ENCODE peak calls at places on chromosomes 5 and 9, in four cellular contexts. M is fibroblast of lung, K is suprapubic skin, U is tibial artery. J is an unnamed sample.

GRCh38 chr9:134378901-134379338 is 52.7 kb downstream of the RXRA start:
- DNase-seq in K (no peak), M (peak; percentile 61), U (no peak), J (no peak)

GRCh38 chr5:128644863-128645262 is 106.8 kb upstream of the FBN2 start:
- DNase-seq in K (no peak), M (peak; percentile 76), U (no peak), J (no peak)

GRCh38 chr9:129875687-129876395 is 40.6 kb downstream of the USP20 start:
- DNase-seq in K (no peak), U (no peak), M (no peak), J (no peak)

GRCh38 chr9:93649610-93650261 is 73.4 kb downstream of the PHF2 start:
- DNase-seq in U (no peak), K (no peak), M (no peak), J (no peak)

GRCh38 chr9:21904776-21905175 is 89.4 kb downstream of the CDKN2A start:
- DNase-seq in U (no peak), K (no peak), M (peak; percentile 8), J (no peak)

GRCh38 chr9:132412089-132412488 is 2.1 kb downstream of the CFAP77 start:
- DNase-seq in U (no peak), M (peak; percentile 3), K (no peak), J (no peak)

GRCh38 chr9:88991066-88992030 is at the start of gene S1PR3:
- DNase-seq in U (peak; percentile 86), M (peak; percentile 45), K (no peak), J (peak; percentile 88)

GRCh38 chr5:75566710-75567309 is 44.4 kb upstream of the ANKDD1B start:
- DNase-seq in K (no peak), U (no peak), M (peak; percentile 96), J (no peak)

GRCh38 chr5:170817195-170817594 is 33.7 kb downstream of the GABRP start:
- DNase-seq in K (no peak), U (no peak), M (no peak), J (no peak)

GRCh38 chr5:71828641-71829040 is 109.6 kb downstream of the CARTPT start:
- DNase-seq in K (no peak), M (peak; percentile 37), U (no peak), J (no peak)

GRCh38 chr5:125151150-125151932 is 404.9 kb upstream of the ZNF608 start:
- DNase-seq in M (no peak), K (no peak), U (no peak), J (no peak)

GRCh38 chr5:146732966-146733365 is 145.6 kb downstream of the PPP2R2B start:
- DNase-seq in U (no peak), M (peak; percentile 80), K (no peak), J (no peak)

GRCh38 chr5:67900515-67900914 is 315.0 kb upstream of the PIK3R1 start:
- DNase-seq in K (no peak), M (peak; percentile 66), U (no peak), J (no peak)

GRCh38 chr5:59684388-59685003 is 209.0 kb downstream of the PDE4D start:
- DNase-seq in M (peak; percentile 20), K (no peak), U (no peak), J (no peak)

GRCh38 chr5:43603535-43604363 is 769 bp downstream of the NNT start:
- DNase-seq in U (peak; percentile 90), M (peak; percentile 34), K (peak; percentile 85), J (peak; percentile 87)

GRCh38 chr5:83475540-83476469 is 4.3 kb downstream of the VCAN start:
- DNase-seq in K (no peak), M (peak; percentile 97), U (no peak), J (no peak)

DNA sequence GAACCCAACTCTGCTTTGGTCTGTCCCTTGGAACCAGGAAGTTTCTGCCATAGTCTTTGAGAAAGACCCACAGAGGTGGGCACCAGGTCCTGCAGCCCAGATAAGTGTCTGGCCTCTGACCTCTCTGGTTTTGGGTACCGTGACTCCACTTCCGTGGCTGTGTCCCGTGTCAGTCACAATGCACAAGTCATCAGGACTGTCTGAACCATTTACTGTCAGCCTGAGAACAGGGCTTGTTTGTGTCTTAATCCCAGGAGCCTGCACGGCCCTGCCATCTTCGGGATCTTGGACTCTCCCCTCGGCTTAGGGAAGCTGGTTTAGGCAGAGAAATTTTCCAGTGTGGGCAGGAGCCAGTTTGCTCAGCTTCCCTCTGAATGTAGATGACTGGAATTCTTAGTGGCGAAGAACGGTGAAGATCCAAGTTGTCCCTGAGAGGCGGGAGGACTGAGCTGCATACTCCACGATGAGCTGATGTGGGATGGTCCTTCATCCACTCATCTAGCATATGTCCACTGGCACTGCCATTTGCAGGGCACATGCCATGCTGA is 12.0 kb downstream of the GSN start:
- DNase-seq in M (peak; percentile 38), U (no peak), K (peak; percentile 73), J (no peak)
- H3K27me3 ChIP-seq in M (no peaks in the 10 kb centered on the region), U (no peaks in the 10 kb centered on the region), K (no peaks in the 10 kb centered on the region), J (no peaks in the 10 kb centered on the region)

GRCh38 chr9:114348906-114349482 is 19.3 kb downstream of the ORM2 start:
- DNase-seq in M (peak; percentile 100), U (peak; percentile 97), K (no peak), J (peak; percentile 92)

GRCh38 chr9:114345493-114346065 is 15.9 kb downstream of the ORM2 start:
- DNase-seq in M (no peak), K (no peak), U (no peak), J (no peak)

GRCh38 chr9:114348261-114348905 is 18.7 kb downstream of the ORM2 start:
- DNase-seq in M (no peak), U (no peak), K (no peak), J (no peak)

GRCh38 chr9:114346146-114346545 is 16.5 kb downstream of the ORM2 start:
- DNase-seq in M (no peak), K (no peak), U (no peak), J (no peak)

GRCh38 chr9:114347675-114348074 is 18.0 kb downstream of the ORM2 start:
- DNase-seq in U (no peak), M (no peak), K (no peak), J (no peak)
- TF ChIP-seq CTCF in U (no peak), M (no peak), K (no peak), J (no peak)

GRCh38 chr5:122984425-122984824 is 52.1 kb downstream of the PPIC start:
- DNase-seq in U (no peak), M (no peak), K (no peak), J (no peak)
- H3K9me3 ChIP-seq in U (no peaks in the 10 kb centered on the region), M (no peaks in the 10 kb centered on the region), K (no peaks in the 10 kb centered on the region), J (no peaks in the 10 kb centered on the region)

GRCh38 chr5:93100976-93101375 is 480.0 kb downstream of the NR2F1-AS1 start:
- DNase-seq in M (peak; percentile 52), U (no peak), K (no peak), J (no peak)

GRCh38 chr5:93100433-93100832 is 480.6 kb downstream of the NR2F1-AS1 start:
- DNase-seq in M (peak; percentile 85), K (no peak), U (no peak), J (no peak)

GRCh38 chr5:93092349-93093105 is 488.5 kb downstream of the NR2F1-AS1 start:
- DNase-seq in M (peak; percentile 62), U (no peak), K (no peak), J (no peak)

GRCh38 chr5:93099902-93100347 is 481.1 kb downstream of the NR2F1-AS1 start:
- DNase-seq in M (peak; percentile 32), U (no peak), K (no peak), J (no peak)

DNA sequence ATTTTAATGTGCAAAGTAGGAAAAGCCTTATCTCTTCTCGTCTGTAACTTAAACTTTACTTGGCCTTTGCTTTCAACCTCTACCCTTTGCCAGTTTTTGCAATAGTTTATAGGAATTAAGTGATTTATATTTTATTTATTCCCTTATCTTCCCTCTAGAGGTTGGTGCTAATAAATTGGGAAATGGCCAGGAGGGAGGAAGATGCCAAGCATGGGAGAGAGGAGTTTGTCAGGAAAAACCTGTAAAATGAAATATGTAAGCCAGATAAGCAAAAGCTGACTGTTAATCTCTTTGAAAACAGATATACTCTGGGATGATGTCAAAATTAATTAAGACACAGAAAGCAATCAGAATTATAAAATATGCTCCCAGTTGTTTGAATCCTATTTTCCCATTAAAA is 484.5 kb downstream of the NR2F1-AS1 start:
- DNase-seq in K (no peak), M (no peak), U (no peak), J (no peak)
- H3K27me3 ChIP-seq in K (no peaks in the 10 kb centered on the region), M (no peaks in the 10 kb centered on the region), U (no peaks in the 10 kb centered on the region), J (no peaks in the 10 kb centered on the region)

GRCh38 chr5:147791181-147791580 is 8.7 kb upstream of the JAKMIP2 start:
- DNase-seq in M (no peak), U (no peak), K (no peak), J (no peak)
- TF ChIP-seq CTCF in M (no peak), U (no peak), K (no peak), J (no peak)

GRCh38 chr9:69696802-69697201 is 24.6 kb upstream of the APBA1 start:
- DNase-seq in K (no peak), M (no peak), U (no peak), J (no peak)
- H3K9me3 ChIP-seq in K (peaks cover 20% of the 10 kb centered on the region), M (no peaks in the 10 kb centered on the region), U (peaks cover 28% of the 10 kb centered on the region), J (no peaks in the 10 kb centered on the region)

GRCh38 chr5:35092703-35093102 is 45.0 kb upstream of the AGXT2 start:
- DNase-seq in K (no peak), M (no peak), U (no peak), J (no peak)

GRCh38 chr5:35096933-35097332 is 49.2 kb upstream of the AGXT2 start:
- DNase-seq in U (no peak), M (no peak), K (no peak), J (no peak)

GRCh38 chr5:35094966-35095365 is 47.2 kb upstream of the AGXT2 start:
- DNase-seq in M (no peak), U (no peak), K (no peak), J (no peak)

GRCh38 chr5:35096209-35096608 is 48.5 kb upstream of the AGXT2 start:
- DNase-seq in U (no peak), M (no peak), K (no peak), J (no peak)

GRCh38 chr5:35095366-35095765 is 47.6 kb upstream of the AGXT2 start:
- DNase-seq in U (no peak), M (no peak), K (no peak), J (no peak)
- H3K27me3 ChIP-seq in U (no peaks in the 10 kb centered on the region), M (no peaks in the 10 kb centered on the region), K (no peaks in the 10 kb centered on the region), J (no peaks in the 10 kb centered on the region)

DNA sequence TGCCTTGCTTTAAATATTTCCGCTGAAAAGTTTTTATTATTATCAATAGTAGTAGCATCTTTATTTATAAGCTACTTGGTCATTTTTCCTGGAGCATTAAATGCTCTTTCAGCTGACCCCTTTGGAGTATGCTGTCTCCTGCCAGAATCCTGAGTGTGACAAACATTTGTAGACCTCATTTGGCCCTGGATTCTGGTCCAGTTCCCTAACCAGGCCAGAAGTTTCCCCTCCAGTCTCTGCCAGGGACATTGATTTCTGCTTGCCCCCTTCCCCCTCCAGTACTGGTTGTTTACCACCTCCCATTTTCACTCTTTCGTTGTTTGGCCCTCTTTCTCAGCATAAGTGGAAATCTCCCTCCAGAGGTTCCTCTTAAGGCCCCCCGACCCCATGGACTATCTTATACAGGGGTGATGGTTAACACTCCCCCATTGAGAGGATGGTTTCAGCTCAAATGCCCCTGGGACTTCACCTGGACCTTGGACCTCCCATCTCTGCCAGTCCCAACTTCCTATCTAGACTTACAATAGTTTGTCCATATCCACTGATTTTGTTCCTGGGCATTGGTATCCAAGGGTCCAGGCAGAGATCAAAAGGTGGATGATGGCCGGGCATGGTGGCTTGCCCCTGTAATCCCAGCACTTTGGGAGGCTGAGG is 24.6 kb upstream of the COL27A1 start:
- DNase-seq in K (no peak), U (no peak), M (no peak), J (no peak)
- TF ChIP-seq CTCF in K (no peak), U (no peak), M (no peak), J (no peak)

DNA sequence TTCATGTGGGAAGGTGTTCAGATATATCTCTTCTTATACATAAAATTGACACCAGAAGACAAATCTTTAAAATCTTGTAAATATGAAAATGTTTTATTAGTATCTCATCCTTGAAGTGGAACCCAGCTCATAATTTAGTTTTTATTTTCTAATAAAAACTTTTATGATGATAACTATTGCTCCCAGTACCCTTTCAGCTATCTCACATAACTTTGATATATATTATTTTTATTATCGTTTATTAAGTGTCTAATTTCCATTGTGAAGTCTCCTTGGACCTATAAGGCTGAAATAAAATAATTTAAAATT is 16.0 kb downstream of the PCDHB15 start:
- DNase-seq in U (no peak), K (no peak), M (no peak), J (no peak)
- H3K9me3 ChIP-seq in U (peaks cover 100% of the 10 kb centered on the region), K (peaks cover 97% of the 10 kb centered on the region), M (no peaks in the 10 kb centered on the region), J (peaks cover 100% of the 10 kb centered on the region)

J was measured in left lung.